ENCODE peak calls at places on chromosomes 6 and 20, in nine cellular contexts. R is effector memory CD4-positive, alpha-beta T cell; N is fibroblast of lung; M is IMR-90; G is heart right ventricle; Z is breast epithelium; S is neural progenitor cell; L is CD8-positive, alpha-beta T cell; D is uterus. B is an unnamed sample.

GRCh38 chr20:33578510-33578909 is 83.6 kb upstream of the C20orf144 start:
- DNase-seq in R (no peak), N (peak; percentile 58), M (peak; percentile 69), G (peak; percentile 21), Z (no peak), S (no peak), L (no peak), D (peak; percentile 29), B (no peak)

GRCh38 chr6:163198396-163198795 is 216.1 kb upstream of the QKI start:
- DNase-seq in R (no peak), N (no peak), M (no peak), G (no peak), Z (no peak), S (no peak), L (no peak), D (no peak), B (no peak)

GRCh38 chr20:11861479-11861878 is 56.2 kb upstream of the BTBD3 start:
- DNase-seq in R (no peak), N (no peak), M (no peak), G (peak; percentile 15), Z (no peak), S (no peak), L (no peak), D (no peak), B (no peak)

GRCh38 chr6:160160450-160160849 is 38.8 kb downstream of the SLC22A1 start:
- DNase-seq in R (no peak), N (peak; percentile 48), M (peak; percentile 20), G (no peak), Z (no peak), S (no peak), L (no peak), D (no peak), B (no peak)

GRCh38 chr20:64026-64603 is 23.4 kb upstream of the DEFB125 start:
- DNase-seq in R (no peak), N (no peak), M (no peak), G (no peak), Z (no peak), S (no peak), L (no peak), D (no peak), B (no peak)

GRCh38 chr20:61185181-61185580 is 66.9 kb upstream of the CDH4 start:
- DNase-seq in R (no peak), N (no peak), M (no peak), G (no peak), Z (no peak), S (no peak), L (no peak), D (no peak), B (no peak)

GRCh38 chr6:44059359-44060342 is 67.6 kb downstream of the MRPL14 start:
- DNase-seq in R (no peak), N (peak; percentile 88), M (peak; percentile 59), G (no peak), Z (no peak), S (no peak), L (no peak), D (no peak), B (no peak)

GRCh38 chr20:20782747-20783146 is 70.3 kb upstream of the RALGAPA2 start:
- DNase-seq in R (no peak), N (no peak), M (no peak), G (no peak), Z (no peak), S (no peak), L (no peak), D (no peak), B (no peak)

GRCh38 chr6:114000066-114000465 is 29.1 kb upstream of the HDAC2 start:
- DNase-seq in R (no peak), N (peak; percentile 76), M (peak; percentile 82), G (no peak), Z (no peak), S (no peak), L (no peak), D (no peak), B (no peak)

GRCh38 chr6:104460759-104461530 is 398.8 kb downstream of the HACE1 start:
- DNase-seq in R (no peak), N (no peak), M (no peak), G (no peak), Z (no peak), S (no peak), L (no peak), D (no peak), B (no peak)

GRCh38 chr6:52579006-52579660 is 2.3 kb upstream of the TRAM2 start:
- DNase-seq in R (no peak), N (no peak), M (no peak), G (no peak), Z (no peak), S (no peak), L (no peak), D (no peak), B (no peak)

GRCh38 chr6:154106251-154106650 is 67.2 kb downstream of the OPRM1 start:
- DNase-seq in R (no peak), N (no peak), M (no peak), G (no peak), Z (no peak), S (no peak), L (no peak), D (no peak), B (no peak)

GRCh38 chr6:140460267-140460666 is 1085.8 kb upstream of the CITED2 start:
- DNase-seq in R (no peak), N (no peak), M (no peak), G (no peak), Z (no peak), S (no peak), L (no peak), D (no peak), B (no peak)
- H3K9me3 ChIP-seq in R (no peaks in the 10 kb centered on the region), N (no peaks in the 10 kb centered on the region), M (no peaks in the 10 kb centered on the region), G (peaks cover 2% of the 10 kb centered on the region), Z (no peaks in the 10 kb centered on the region), S (no peaks in the 10 kb centered on the region), L (no peaks in the 10 kb centered on the region), D (no peaks in the 10 kb centered on the region), B (no peaks in the 10 kb centered on the region)

DNA sequence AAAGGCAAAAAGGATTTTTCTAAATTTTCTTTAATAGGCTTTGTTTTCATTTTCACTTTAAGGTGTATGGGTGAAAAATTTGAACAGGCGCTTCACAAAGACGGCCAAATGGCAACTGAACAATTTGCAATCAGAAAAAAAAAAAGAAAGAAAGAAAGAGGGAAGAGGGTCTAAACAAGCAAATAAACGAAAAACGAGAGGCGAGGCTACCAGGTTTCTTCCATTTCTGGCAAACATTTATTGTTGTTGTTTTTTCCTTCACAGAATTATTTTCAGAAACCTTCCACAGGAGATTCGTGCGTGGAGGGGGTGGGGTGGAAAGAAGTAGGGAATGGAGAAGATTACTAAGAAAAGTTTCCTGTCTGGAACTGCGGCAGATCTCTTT is 24.3 kb downstream of the POM121L2 start:
- DNase-seq in R (no peak), N (no peak), M (no peak), G (no peak), Z (no peak), S (no peak), L (no peak), D (no peak), B (no peak)
- H3K9me3 ChIP-seq in R (peaks cover 3% of the 10 kb centered on the region), N (no peaks in the 10 kb centered on the region), M (peaks cover 4% of the 10 kb centered on the region), G (peaks cover 9% of the 10 kb centered on the region), Z (peaks cover 22% of the 10 kb centered on the region), S (no peaks in the 10 kb centered on the region), L (peaks cover 17% of the 10 kb centered on the region), D (no peaks in the 10 kb centered on the region), B (no peaks in the 10 kb centered on the region)

DNA sequence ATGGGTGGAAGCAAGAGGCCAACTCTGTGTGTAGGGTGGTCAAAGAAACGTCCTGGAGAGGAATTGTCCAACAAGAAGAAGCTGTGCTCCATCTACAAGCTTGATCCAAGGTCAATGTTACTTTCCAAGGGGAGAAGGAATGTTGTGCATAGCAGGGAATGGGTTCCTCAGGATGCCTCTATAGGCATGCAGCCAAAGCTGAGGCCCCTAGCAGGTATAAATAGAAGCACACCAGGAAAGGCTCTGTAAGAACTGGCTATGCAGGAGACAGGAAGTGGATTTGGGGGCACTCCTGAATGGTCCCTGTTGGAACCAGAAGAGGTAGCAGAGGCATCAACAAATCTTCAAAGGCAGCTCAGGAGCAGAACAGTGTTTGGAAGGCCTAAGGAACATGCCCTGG is 64.3 kb downstream of the FILIP1 start:
- DNase-seq in R (no peak), N (no peak), M (no peak), G (no peak), Z (no peak), S (no peak), L (no peak), D (no peak), B (no peak)
- H3K9me3 ChIP-seq in R (no peaks in the 10 kb centered on the region), N (no peaks in the 10 kb centered on the region), M (no peaks in the 10 kb centered on the region), G (no peaks in the 10 kb centered on the region), Z (no peaks in the 10 kb centered on the region), S (no peaks in the 10 kb centered on the region), L (no peaks in the 10 kb centered on the region), D (no peaks in the 10 kb centered on the region), B (no peaks in the 10 kb centered on the region)

GRCh38 chr20:58531063-58531462 is 15.9 kb upstream of the APCDD1L start:
- DNase-seq in R (no peak), N (no peak), M (no peak), G (no peak), Z (no peak), S (no peak), L (no peak), D (no peak), B (no peak)
- H3K9me3 ChIP-seq in R (peaks cover 4% of the 10 kb centered on the region), N (no peaks in the 10 kb centered on the region), M (peaks cover 8% of the 10 kb centered on the region), G (peaks cover 67% of the 10 kb centered on the region), Z (peaks cover 59% of the 10 kb centered on the region), S (peaks cover 32% of the 10 kb centered on the region), L (no peaks in the 10 kb centered on the region), D (peaks cover 22% of the 10 kb centered on the region), B (peaks cover 13% of the 10 kb centered on the region)

DNA sequence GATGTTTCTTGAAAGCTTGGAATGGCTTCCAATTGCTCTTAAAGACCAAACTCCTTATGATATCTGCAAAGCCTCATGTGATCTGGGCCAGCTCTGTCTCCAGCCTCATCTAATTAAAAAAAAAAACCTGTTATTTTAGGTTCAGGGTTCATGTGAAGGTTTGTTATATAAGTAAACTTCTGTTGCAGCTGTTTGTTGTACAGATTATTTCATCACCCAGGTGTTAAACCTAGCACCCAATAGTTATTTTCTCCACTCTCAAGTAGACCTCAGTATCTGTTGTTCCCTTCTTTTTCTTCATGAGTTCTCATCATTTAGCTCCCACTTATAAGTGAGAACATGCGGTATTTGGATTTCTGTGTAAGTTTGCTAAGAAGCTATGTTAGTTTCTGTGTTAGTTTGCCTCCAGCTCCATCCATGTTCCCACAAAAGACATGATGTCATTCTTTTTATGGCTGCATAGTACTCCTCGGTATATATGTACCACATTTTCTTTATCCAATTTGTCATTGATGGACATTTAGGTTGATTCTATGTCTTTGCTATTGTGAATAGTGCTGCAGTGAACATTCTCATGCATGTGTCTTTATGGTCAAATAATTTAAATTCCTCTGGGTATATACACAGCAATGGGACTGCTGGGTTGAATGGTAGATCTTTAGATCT is 30.2 kb upstream of the TFB1M start:
- DNase-seq in R (no peak), N (no peak), M (no peak), G (no peak), Z (no peak), S (no peak), L (no peak), D (no peak), B (no peak)
- H3K9me3 ChIP-seq in R (no peaks in the 10 kb centered on the region), N (no peaks in the 10 kb centered on the region), M (peaks cover 7% of the 10 kb centered on the region), G (peaks cover 41% of the 10 kb centered on the region), Z (peaks cover 12% of the 10 kb centered on the region), S (peaks cover 4% of the 10 kb centered on the region), L (peaks cover 7% of the 10 kb centered on the region), D (peaks cover 7% of the 10 kb centered on the region), B (no peaks in the 10 kb centered on the region)

GRCh38 chr20:59778615-59779200 is 154.7 kb downstream of the SYCP2 start:
- DNase-seq in R (no peak), N (no peak), M (no peak), G (no peak), Z (peak; percentile 37), S (no peak), L (no peak), D (no peak), B (no peak)
- H3K9me3 ChIP-seq in R (no peaks in the 10 kb centered on the region), N (no peaks in the 10 kb centered on the region), M (peaks cover 4% of the 10 kb centered on the region), G (no peaks in the 10 kb centered on the region), Z (no peaks in the 10 kb centered on the region), S (no peaks in the 10 kb centered on the region), L (no peaks in the 10 kb centered on the region), D (no peaks in the 10 kb centered on the region), B (no peaks in the 10 kb centered on the region)

GRCh38 chr6:155142163-155142901 is 121.5 kb upstream of the CLDN20 start:
- DNase-seq in R (no peak), N (no peak), M (no peak), G (no peak), Z (no peak), S (no peak), L (no peak), D (peak; percentile 20), B (no peak)
- H3K9me3 ChIP-seq in R (no peaks in the 10 kb centered on the region), N (no peaks in the 10 kb centered on the region), M (no peaks in the 10 kb centered on the region), G (no peaks in the 10 kb centered on the region), Z (no peaks in the 10 kb centered on the region), S (no peaks in the 10 kb centered on the region), L (no peaks in the 10 kb centered on the region), D (no peaks in the 10 kb centered on the region), B (no peaks in the 10 kb centered on the region)